ENCODE peak calls at places on chromosomes 5 and 9, in five cellular contexts. Y, I, U, X and N are unnamed samples.
A peak's percentile ranks its signal among the peaks of the same experiment; 100 is the strongest.

GRCh38 chr9:121674952-121675351 is 23.5 kb downstream of the DAB2IP start:
- DNase-seq in X (peak; percentile 39), U (peak; percentile 83), I (no peak), Y (no peak), N (no peak)

GRCh38 chr5:78888580-78889187 is 96.4 kb downstream of the ARSB start:
- DNase-seq in I (no peak), U (peak; percentile 27), X (no peak), Y (no peak), N (no peak)

GRCh38 chr5:73374520-73375235 is 73.9 kb downstream of the FOXD1 start:
- DNase-seq in U (peak; percentile 84), I (no peak), Y (no peak), X (no peak), N (no peak)

GRCh38 chr5:36090033-36090432 is 23.4 kb upstream of the UGT3A2 start:
- DNase-seq in X (peak; percentile 87), U (peak; percentile 50), I (peak; percentile 49), Y (peak; percentile 44), N (peak; percentile 29)

GRCh38 chr5:102958481-102959011 is 161.4 kb downstream of the GIN1 start:
- DNase-seq in Y (no peak), U (peak; percentile 77), I (peak; percentile 73), X (no peak), N (no peak)

GRCh38 chr9:111582888-111583287 is 16.6 kb downstream of the PTGR1 start:
- DNase-seq in Y (no peak), I (no peak), X (no peak), U (peak; percentile 82), N (no peak)

GRCh38 chr5:32709789-32710334 is 1.3 kb upstream of the NPR3 start:
- DNase-seq in U (peak; percentile 91), I (peak; percentile 75), Y (no peak), X (peak; percentile 91), N (peak; percentile 88)

GRCh38 chr5:135331612-135332011 is 67.4 kb downstream of the MACROH2A1 start:
- DNase-seq in U (no peak), Y (no peak), X (no peak), I (no peak), N (no peak)

GRCh38 chr5:126852104-126852531 is 75.2 kb downstream of the LMNB1 start:
- DNase-seq in U (peak; percentile 40), Y (no peak), I (peak; percentile 62), X (peak; percentile 43), N (no peak)

GRCh38 chr5:35988529-35988928 is 2.7 kb downstream of the UGT3A1 start:
- DNase-seq in I (no peak), X (no peak), U (no peak), Y (no peak), N (no peak)

GRCh38 chr5:77103457-77103856 is 16.4 kb upstream of the ZBED3 start:
- DNase-seq in I (no peak), Y (no peak), U (peak; percentile 3), X (no peak), N (no peak)

GRCh38 chr9:120735415-120736126 is 21.3 kb upstream of the MEGF9 start:
- DNase-seq in U (peak; percentile 63), I (no peak), X (no peak), Y (no peak), N (no peak)

GRCh38 chr9:127977877-127978647 is 2.7 kb downstream of the EEIG1 start:
- DNase-seq in Y (no peak), I (no peak), X (peak; percentile 74), U (peak; percentile 94), N (peak; percentile 78)

GRCh38 chr9:33415152-33416038 is 13.0 kb upstream of the AQP7 start:
- DNase-seq in U (peak; percentile 58), X (peak; percentile 91), I (peak; percentile 49), Y (peak; percentile 92), N (peak; percentile 81)

GRCh38 chr5:39186722-39187539 is 32.4 kb downstream of the FYB1 start:
- DNase-seq in Y (no peak), U (no peak), X (no peak), I (no peak), N (no peak)

GRCh38 chr9:123942542-123942941 is 12.6 kb upstream of the DENND1A start:
- DNase-seq in X (no peak), I (no peak), Y (no peak), U (no peak), N (no peak)

GRCh38 chr9:123940721-123941534 is 11.0 kb upstream of the DENND1A start:
- DNase-seq in U (no peak), I (no peak), X (no peak), Y (no peak), N (no peak)

GRCh38 chr9:123933801-123934200 is 3.9 kb upstream of the DENND1A start:
- DNase-seq in X (no peak), I (no peak), U (no peak), Y (no peak), N (no peak)

GRCh38 chr9:123941535-123942070 is 11.7 kb upstream of the DENND1A start:
- DNase-seq in X (no peak), U (no peak), I (no peak), Y (no peak), N (no peak)

GRCh38 chr9:123938401-123938800 is 8.5 kb upstream of the DENND1A start:
- DNase-seq in Y (no peak), U (no peak), I (no peak), X (no peak), N (no peak)
- H4K20me1 ChIP-seq in Y (no peaks in the 10 kb centered on the region), U (no peaks in the 10 kb centered on the region), I (no peaks in the 10 kb centered on the region), X (no peaks in the 10 kb centered on the region), N (no peaks in the 10 kb centered on the region)

DNA sequence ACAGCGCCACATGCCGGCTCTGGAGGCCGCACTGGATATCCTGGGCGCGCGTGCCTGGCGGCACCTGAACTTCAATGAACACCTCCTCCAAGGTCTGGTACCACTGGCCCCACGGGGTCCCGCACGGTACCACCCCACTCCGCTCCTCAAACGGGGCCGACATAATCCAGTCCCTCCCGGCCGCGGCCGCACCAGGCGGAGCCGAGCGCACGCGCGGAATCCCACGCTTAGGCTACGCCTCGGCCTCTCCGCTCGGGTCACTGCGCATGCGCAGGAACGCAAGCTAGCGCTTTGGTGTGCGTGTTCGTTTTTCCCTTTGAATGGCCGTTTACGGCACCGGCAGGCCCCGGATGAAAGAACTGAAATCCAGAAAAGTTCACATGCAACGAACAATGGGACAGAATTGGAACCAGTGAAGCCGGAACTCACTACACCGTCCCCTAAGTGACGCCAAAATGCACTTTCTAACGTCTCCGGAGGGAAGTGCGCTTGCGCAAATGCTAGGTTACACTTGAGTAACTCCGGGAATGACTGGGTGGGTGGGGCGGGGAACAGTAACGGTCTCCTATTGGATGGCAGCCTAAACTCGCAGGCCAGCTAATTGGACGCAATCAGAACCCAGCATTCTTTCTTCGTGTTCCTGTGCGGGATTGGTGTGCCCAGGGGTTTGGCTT is at the start of gene NUDCD2:
- DNase-seq in X (peak; percentile 99), U (peak; percentile 99), I (peak; percentile 99), Y (peak; percentile 96), N (peak; percentile 98)
- H3K36me3 ChIP-seq in X (peaks cover 22% of the 10 kb centered on the region), U (no peaks in the 10 kb centered on the region), I (no peaks in the 10 kb centered on the region), Y (peaks cover 31% of the 10 kb centered on the region), N (peaks cover 28% of the 10 kb centered on the region)

GRCh38 chr5:124220418-124220817 is 526.0 kb downstream of the ZNF608 start:
- DNase-seq in I (no peak), Y (no peak), X (no peak), U (no peak), N (no peak)
- H2AFZ ChIP-seq in I (no peak overlapping the region), Y (no peak overlapping the region), X (no peak overlapping the region), U (no peak overlapping the region), N (no peak overlapping the region)

GRCh38 chr9:69180200-69180599 is 6.1 kb downstream of the TJP2 start:
- DNase-seq in U (no peak), Y (no peak), X (no peak), I (no peak), N (no peak)

GRCh38 chr9:69180670-69181069 is 6.6 kb downstream of the TJP2 start:
- DNase-seq in X (no peak), I (peak; percentile 98), Y (no peak), U (peak; percentile 96), N (no peak)

GRCh38 chr9:69176446-69177135 is 2.5 kb downstream of the TJP2 start:
- DNase-seq in U (no peak), Y (no peak), I (no peak), X (no peak), N (no peak)

GRCh38 chr9:69179037-69179436 is 5.0 kb downstream of the TJP2 start:
- DNase-seq in I (no peak), X (no peak), U (no peak), Y (no peak), N (no peak)

GRCh38 chr9:69178583-69179011 is 4.5 kb downstream of the TJP2 start:
- DNase-seq in I (peak; percentile 33), U (no peak), Y (no peak), X (no peak), N (no peak)
- H4K20me1 ChIP-seq in I (no peaks in the 10 kb centered on the region), U (no peaks in the 10 kb centered on the region), Y (no peaks in the 10 kb centered on the region), X (peaks cover 13% of the 10 kb centered on the region), N (no peaks in the 10 kb centered on the region)

GRCh38 chr9:137759649-137760321 is 117.8 kb upstream of the CACNA1B start:
- DNase-seq in I (no peak), Y (peak; percentile 45), X (peak; percentile 53), U (no peak), N (peak; percentile 86)

GRCh38 chr9:137760426-137760825 is 117.2 kb upstream of the CACNA1B start:
- DNase-seq in U (peak; percentile 51), Y (no peak), I (no peak), X (no peak), N (no peak)

GRCh38 chr9:137758067-137758466 is 119.5 kb upstream of the CACNA1B start:
- DNase-seq in Y (no peak), U (no peak), I (no peak), X (no peak), N (no peak)

GRCh38 chr9:137757613-137758029 is 120.0 kb upstream of the CACNA1B start:
- DNase-seq in I (no peak), X (no peak), Y (no peak), U (peak; percentile 80), N (no peak)

GRCh38 chr9:137759117-137759516 is 118.5 kb upstream of the CACNA1B start:
- DNase-seq in I (no peak), Y (no peak), X (no peak), U (no peak), N (no peak)
- H3K36me3 ChIP-seq in I (peaks cover 39% of the 10 kb centered on the region), Y (peaks cover 86% of the 10 kb centered on the region), X (peaks cover 23% of the 10 kb centered on the region), U (peaks cover 14% of the 10 kb centered on the region), N (no peaks in the 10 kb centered on the region)

GRCh38 chr9:134286513-134287245 is 39.6 kb upstream of the RXRA start:
- DNase-seq in X (no peak), I (no peak), Y (no peak), U (no peak), N (no peak)

GRCh38 chr9:134283692-134284265 is 42.5 kb upstream of the RXRA start:
- DNase-seq in U (no peak), X (no peak), I (no peak), Y (no peak), N (no peak)

GRCh38 chr9:134284741-134285140 is 41.5 kb upstream of the RXRA start:
- DNase-seq in I (no peak), X (no peak), Y (no peak), U (no peak), N (no peak)

GRCh38 chr9:134284273-134284672 is 42.0 kb upstream of the RXRA start:
- DNase-seq in I (no peak), U (peak; percentile 19), Y (no peak), X (no peak), N (no peak)

GRCh38 chr9:134285215-134285845 is 40.9 kb upstream of the RXRA start:
- DNase-seq in U (no peak), Y (no peak), X (no peak), I (no peak), N (no peak)
- H2AFZ ChIP-seq in U (no peak overlapping the region), Y (no peak overlapping the region), X (no peak overlapping the region), I (no peak overlapping the region), N (no peak overlapping the region)

GRCh38 chr5:151673421-151673820 is 13.3 kb downstream of the SPARC start:
- DNase-seq in X (no peak), Y (no peak), I (peak; percentile 19), U (no peak), N (no peak)
- H4K20me1 ChIP-seq in X (no peaks in the 10 kb centered on the region), Y (no peaks in the 10 kb centered on the region), I (no peaks in the 10 kb centered on the region), U (peaks cover 16% of the 10 kb centered on the region), N (no peaks in the 10 kb centered on the region)